ENCODE peak calls at places on chromosomes 2 and 18, in five cellular contexts. J is activated T-cell treated with anti-CD3 and anti-CD28 coated beads for 1 hour, N is NCI-H1092 treated with DMSO at 0.1 percent for 48 hours, T is dorsolateral prefrontal cortex, X is ascending aorta. S is an unnamed sample.
A peak's percentile ranks its signal among the peaks of the same experiment; 100 is the strongest.

GRCh38 chr18:44153976-44154375 is 526.7 kb upstream of the SETBP1 start:
- DNase-seq in T (no peak), J (no peak), N (no peak), X (no peak), S (no peak)

GRCh38 chr2:55620123-55620779 is 2.8 kb upstream of the PPP4R3B start:
- DNase-seq in N (no peak), J (no peak), T (no peak), X (no peak), S (no peak)

GRCh38 chr2:12412898-12413305 is 303.8 kb upstream of the TRIB2 start:
- DNase-seq in J (no peak), X (no peak), N (no peak), T (no peak), S (peak; percentile 12)

GRCh38 chr2:112092286-112093041 is 37.4 kb downstream of the TMEM87B start:
- DNase-seq in N (no peak), T (no peak), J (no peak), X (no peak), S (no peak)

GRCh38 chr2:195407782-195408181 is 249.2 kb upstream of the SLC39A10 start:
- DNase-seq in J (no peak), X (no peak), T (no peak), N (no peak), S (no peak)

GRCh38 chr2:43152711-43153627 is 73.4 kb downstream of the ZFP36L2 start:
- DNase-seq in X (no peak), J (no peak), N (no peak), T (no peak), S (no peak)

GRCh38 chr2:225697936-225698335 is 298.4 kb downstream of the NYAP2 start:
- DNase-seq in X (no peak), T (no peak), N (no peak), J (no peak), S (no peak)

GRCh38 chr2:42102606-42103450 is 55.0 kb downstream of the PKDCC start:
- DNase-seq in J (no peak), N (no peak), T (no peak), X (no peak), S (no peak)

GRCh38 chr2:132651115-132652099 is 18.6 kb downstream of the LYPD1 start:
- DNase-seq in X (no peak), J (no peak), N (no peak), T (no peak), S (no peak)

GRCh38 chr2:157764386-157764785 is 111.7 kb downstream of the ACVR1 start:
- DNase-seq in J (no peak), T (no peak), N (no peak), X (no peak), S (no peak)

GRCh38 chr18:46184296-46185080 is 80.3 kb downstream of the HAUS1 start:
- DNase-seq in J (no peak), N (no peak), X (no peak), T (no peak), S (no peak)